ENCODE peak calls at places on chromosomes 12 and 14, in four cellular contexts. T is tibial artery, R is fibroblast of villous mesenchyme, B is uterus. A is an unnamed sample.
A peak's percentile ranks its signal among the peaks of the same experiment; 100 is the strongest.

GRCh38 chr12:109120557-109120956 is 4.2 kb downstream of the ACACB start:
- DNase-seq in R (no peak), T (peak; percentile 20), B (no peak), A (no peak)

GRCh38 chr12:59087077-59087673 is 166.9 kb upstream of the LRIG3 start:
- DNase-seq in T (no peak), B (no peak), R (peak; percentile 37), A (peak; percentile 54)

GRCh38 chr12:14410841-14411569 is 45.5 kb downstream of the ATF7IP start:
- DNase-seq in T (no peak), B (no peak), R (peak; percentile 72), A (peak; percentile 31)

GRCh38 chr12:49807991-49808580 is 20.1 kb downstream of the NCKAP5L start:
- DNase-seq in R (no peak), T (no peak), B (no peak), A (no peak)

GRCh38 chr12:92899388-92900001 is 29.6 kb downstream of the EEA1 start:
- DNase-seq in B (peak; percentile 90), T (peak; percentile 91), R (peak; percentile 98), A (peak; percentile 98)

GRCh38 chr12:25052191-25053020 is 103.5 kb upstream of the BCAT1 start:
- DNase-seq in B (no peak), T (no peak), R (no peak), A (peak; percentile 34)

GRCh38 chr14:93744876-93745275 is 43.4 kb downstream of the PRIMA1 start:
- DNase-seq in T (no peak), R (no peak), B (no peak), A (no peak)

GRCh38 chr14:72711936-72712335 is 182.0 kb downstream of the DPF3 start:
- DNase-seq in R (no peak), T (peak; percentile 38), B (no peak), A (no peak)

GRCh38 chr12:28787151-28787550 is 361.9 kb upstream of the FAR2 start:
- DNase-seq in T (no peak), B (no peak), R (no peak), A (peak; percentile 77)

GRCh38 chr14:95725685-95726336 is 11.9 kb upstream of the TCL1A start:
- DNase-seq in B (no peak), T (no peak), R (no peak), A (no peak)

DNA sequence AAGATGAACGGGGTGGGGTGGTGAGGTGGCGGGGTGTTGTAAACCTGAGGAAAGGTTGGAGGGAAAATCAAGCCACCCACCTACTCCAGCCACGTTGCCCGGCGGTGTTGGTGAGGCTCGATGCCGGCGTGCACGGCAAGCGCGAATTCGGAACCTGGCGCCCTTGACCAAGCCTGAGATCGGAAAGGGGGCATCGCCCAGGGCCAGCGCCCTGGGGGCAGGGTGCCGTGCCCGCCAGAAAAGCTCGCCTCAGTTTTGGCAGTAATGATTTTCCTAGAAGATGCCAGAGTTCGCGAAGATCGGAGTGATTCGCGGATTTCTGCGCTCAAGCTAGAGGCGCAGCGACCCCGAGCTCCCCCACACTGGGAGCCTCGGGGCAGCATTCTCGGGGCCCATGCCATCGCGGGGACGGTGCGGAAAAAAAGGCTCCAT is 804 bp downstream of the STXBP6 start:
- DNase-seq in R (peak; percentile 27), B (no peak), T (no peak), A (peak; percentile 7)
- H3K4me3 ChIP-seq in R (peak overlapping the region; percentile 71), B (peak overlapping the region; percentile 49), T (peak overlapping the region; percentile 52), A (peak overlapping the region; percentile 60)

GRCh38 chr14:64563696-64564095 is 13.9 kb downstream of the PPP1R36 start:
- DNase-seq in T (no peak), B (no peak), R (no peak), A (no peak)
- TF ChIP-seq CTCF in T (no peak), B (no peak), R (no peak), A (no peak)

GRCh38 chr12:4807813-4808212 is 87.6 kb downstream of the GALNT8 start:
- DNase-seq in R (no peak), T (no peak), B (no peak), A (no peak)

GRCh38 chr12:4809449-4810218 is 89.4 kb downstream of the GALNT8 start:
- DNase-seq in R (no peak), T (no peak), B (no peak), A (no peak)

GRCh38 chr12:4810219-4810671 is 90.0 kb downstream of the GALNT8 start:
- DNase-seq in R (no peak), B (no peak), T (no peak), A (no peak)

GRCh38 chr12:4807116-4807783 is 87.0 kb downstream of the GALNT8 start:
- DNase-seq in R (no peak), B (no peak), T (no peak), A (no peak)

GRCh38 chr12:4809013-4809448 is 88.8 kb downstream of the GALNT8 start:
- DNase-seq in B (no peak), T (no peak), R (no peak), A (no peak)
- H3K4me3 ChIP-seq in B (peak overlapping the region; percentile 23), T (peak overlapping the region; percentile 46), R (no peak overlapping the region), A (no peak overlapping the region)

DNA sequence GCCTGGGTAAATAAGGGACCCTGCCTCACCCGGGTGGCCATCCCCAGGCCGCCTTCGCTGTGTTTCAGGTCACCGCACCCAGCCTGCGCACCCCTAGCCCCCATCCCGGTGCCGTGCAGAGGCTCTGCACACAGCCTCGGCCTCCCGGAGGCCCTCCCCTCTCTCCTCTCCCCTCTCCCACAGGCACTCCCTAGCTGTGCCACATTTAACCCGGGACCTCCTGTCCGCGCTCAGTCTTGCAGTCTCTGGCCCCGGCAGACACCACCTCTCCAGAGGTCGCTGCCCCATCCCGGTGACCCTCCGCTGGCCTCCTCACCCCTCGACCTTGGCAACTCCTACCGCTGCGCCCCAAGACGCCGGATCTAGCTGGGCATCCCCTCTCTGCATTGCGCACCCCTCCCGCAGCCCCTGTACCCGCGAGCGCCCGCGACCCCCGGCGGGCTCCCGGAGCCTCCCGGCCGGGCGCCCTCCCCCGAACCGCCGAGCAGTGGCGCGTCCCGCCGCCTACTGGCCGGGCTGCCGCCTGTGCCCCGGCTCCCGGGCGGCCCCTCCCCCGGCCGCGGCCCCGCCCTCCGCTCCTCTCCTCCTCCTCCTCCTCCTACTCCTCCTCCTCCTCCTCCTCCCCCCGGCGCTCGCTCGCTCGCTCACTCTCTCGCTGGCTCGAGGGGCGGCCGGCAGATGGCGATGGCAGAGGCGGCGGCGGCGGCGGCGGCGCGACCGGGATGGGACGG is 120.7 kb downstream of the AACS start:
- DNase-seq in T (peak; percentile 74), R (peak; percentile 76), B (peak; percentile 31), A (peak; percentile 56)
- TF ChIP-seq CTCF in T (peak; percentile 31), R (peak; percentile 18), B (no peak), A (peak; percentile 15)

GRCh38 chr12:47746523-47746922 is 12.2 kb downstream of the RAPGEF3 start:
- DNase-seq in R (no peak), B (no peak), T (no peak), A (no peak)
- H3K4me3 ChIP-seq in R (no peak overlapping the region), B (no peak overlapping the region), T (no peak overlapping the region), A (no peak overlapping the region)

GRCh38 chr14:23910876-23911210 is 42.7 kb upstream of the DHRS4 start:
- DNase-seq in R (no peak), B (no peak), T (no peak), A (no peak)
- TF ChIP-seq CTCF in R (no peak), B (no peak), T (no peak), A (no peak)

DNA sequence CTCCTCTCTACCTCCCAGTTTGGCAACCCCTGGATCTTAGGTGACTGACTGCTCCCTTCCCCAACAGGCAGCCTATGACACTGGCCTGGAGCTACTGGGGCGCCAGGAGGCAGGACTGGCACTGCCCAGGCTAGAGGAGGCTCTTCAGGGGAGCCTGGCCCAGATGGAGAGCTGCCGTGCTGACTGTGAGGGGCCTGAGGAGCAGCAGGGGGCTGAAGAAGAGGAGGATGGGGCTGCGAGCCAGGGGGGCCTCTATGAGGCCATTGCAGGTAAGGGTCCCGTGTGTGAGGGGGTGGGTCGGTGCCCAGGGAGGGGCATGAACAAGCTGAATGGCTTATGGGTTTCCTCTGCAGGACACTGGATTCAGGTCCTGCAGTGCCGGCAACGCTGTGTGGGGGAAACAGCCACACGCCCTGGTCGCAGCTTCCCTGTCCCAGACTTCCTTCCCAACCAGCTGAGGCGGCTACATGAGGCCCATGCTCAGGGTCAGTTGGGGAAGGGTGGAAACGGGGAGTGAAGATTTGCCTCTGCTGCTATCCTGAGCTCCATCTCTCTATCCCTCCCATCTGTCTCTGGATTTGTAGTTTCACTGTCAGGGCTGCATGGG is 2.2 kb downstream of the P3H3 start:
- DNase-seq in B (no peak), R (no peak), T (no peak), A (no peak)
- H3K4me3 ChIP-seq in B (no peak overlapping the region), R (peak overlapping the region; percentile 96), T (no peak overlapping the region), A (peak overlapping the region; percentile 8)

GRCh38 chr14:36070056-36071043 is 106.2 kb downstream of the PTCSC3 start:
- DNase-seq in B (no peak), R (peak; percentile 52), T (no peak), A (peak; percentile 83)
- TF ChIP-seq CTCF in B (no peak), R (peak; percentile 78), T (no peak), A (peak; percentile 96)

A was measured in choroid plexus epithelial cell.